ENCODE peak calls at places on chromosome 1, in six cellular contexts. C is AG09309, Z is GM06990, R is lung, T is heart left ventricle, N is nephron progenitor cell. A is an unnamed sample.

GRCh38 chr1:28369225-28369517 is 369 bp upstream of the PHACTR4 start:
- DNase-seq in C (no peak), Z (no peak), R (no peak), T (no peak), N (no peak), A (no peak)

GRCh38 chr1:169711469-169712308 is at the start of gene SELL:
- DNase-seq in C (peak), Z (peak), R (peak), T (no peak), N (peak), A (peak)

GRCh38 chr1:44425327-44426082 is 20.4 kb downstream of the RNF220 start:
- DNase-seq in C (no peak), Z (no peak), R (no peak), T (no peak), N (no peak), A (no peak)

GRCh38 chr1:218656301-218657037 is 311.3 kb downstream of the TGFB2 start:
- DNase-seq in C (no peak), Z (no peak), R (no peak), T (no peak), N (no peak), A (peak)

GRCh38 chr1:213127074-213127473 is 76.0 kb downstream of the RPS6KC1 start:
- DNase-seq in C (no peak), Z (no peak), R (no peak), T (no peak), N (no peak), A (no peak)

GRCh38 chr1:230365723-230366307 is 60.3 kb downstream of the PGBD5 start:
- DNase-seq in C (no peak), Z (no peak), R (no peak), T (no peak), N (no peak), A (no peak)

GRCh38 chr1:221157026-221157761 is 278.0 kb downstream of the HLX start:
- DNase-seq in C (no peak), Z (peak), R (no peak), T (no peak), N (no peak), A (no peak)

GRCh38 chr1:8217011-8217711 is 100.8 kb upstream of the SLC45A1 start:
- DNase-seq in C (no peak), Z (no peak), R (no peak), T (peak), N (peak), A (no peak)

GRCh38 chr1:67987046-67987799 is 63.2 kb downstream of the DIRAS3 start:
- DNase-seq in C (peak), Z (no peak), R (no peak), T (no peak), N (no peak), A (peak)

GRCh38 chr1:165854101-165854845 is 26.9 kb downstream of the UCK2 start:
- DNase-seq in C (peak), Z (no peak), R (no peak), T (no peak), N (no peak), A (peak)

GRCh38 chr1:40703316-40703715 is 11.8 kb downstream of the NFYC start:
- DNase-seq in C (peak), Z (no peak), R (peak), T (no peak), N (no peak), A (peak)
- TF ChIP-seq CTCF in C (no peak), Z (no peak), R (no peak), T (no peak), N (no peak), A (no peak)

DNA sequence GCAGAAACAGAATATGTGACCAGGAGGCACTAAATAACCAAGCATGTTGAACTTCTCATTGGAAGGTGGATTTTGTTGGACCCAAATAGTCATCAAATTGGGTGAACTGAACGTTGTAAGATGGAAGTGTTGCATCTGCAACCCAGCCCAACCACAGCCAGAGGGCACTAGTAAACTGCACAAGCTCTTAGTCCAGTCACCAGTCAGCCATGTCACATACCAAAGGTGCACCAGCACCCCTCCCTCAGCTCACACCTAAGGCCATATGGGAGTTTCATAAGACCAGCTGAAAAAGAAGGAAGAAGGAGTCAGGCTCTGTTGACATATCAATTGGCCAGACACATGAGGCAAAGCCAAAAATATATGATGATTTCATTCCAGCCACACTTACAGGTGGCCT is 481.7 kb upstream of the NR5A2 start:
- DNase-seq in C (no peak), Z (peak), R (no peak), T (no peak), N (no peak), A (no peak)
- TF ChIP-seq CTCF in C (peak), Z (peak), R (no peak), T (no peak), N (no peak), A (peak)

GRCh38 chr1:145857170-145857569 is 1.7 kb downstream of the PIAS3 start:
- DNase-seq in C (no peak), Z (no peak), R (no peak), T (no peak), N (no peak), A (no peak)

GRCh38 chr1:145858238-145858936 is 494 bp downstream of the PIAS3 start:
- DNase-seq in C (no peak), Z (no peak), R (peak), T (no peak), N (peak), A (peak)

GRCh38 chr1:145859491-145860159 is 744 bp upstream of the PIAS3 start:
- DNase-seq in C (peak), Z (peak), R (peak), T (peak), N (peak), A (peak)

GRCh38 chr1:145858937-145859490 is at the start of gene PIAS3:
- DNase-seq in C (peak), Z (peak), R (peak), T (peak), N (peak), A (peak)

GRCh38 chr1:145855426-145855948 is 3.4 kb downstream of the PIAS3 start:
- DNase-seq in C (no peak), Z (no peak), R (no peak), T (no peak), N (no peak), A (no peak)
- TF ChIP-seq CTCF in C (peak), Z (peak), R (no peak), T (no peak), N (no peak), A (no peak)

DNA sequence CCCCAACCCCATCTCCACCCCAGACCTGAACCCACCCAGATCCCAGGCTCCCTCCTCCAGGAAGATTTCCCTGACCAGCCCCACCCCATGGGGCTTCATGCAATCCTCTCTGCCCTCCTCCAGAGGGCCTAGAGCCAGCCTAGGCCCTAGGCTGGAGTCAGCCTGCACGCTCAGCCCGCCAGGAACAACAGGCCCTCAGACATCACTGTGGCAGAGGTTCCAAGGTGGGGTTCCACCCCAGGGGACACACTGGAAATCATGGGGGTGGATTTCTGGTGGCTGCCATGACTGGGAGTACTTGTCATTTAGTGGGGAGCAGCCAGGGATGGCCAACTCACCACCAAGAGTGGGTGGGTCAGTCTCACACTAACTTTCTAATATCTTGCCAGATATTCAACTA is 122.0 kb downstream of the GLIS1 start:
- DNase-seq in C (no peak), Z (no peak), R (no peak), T (peak), N (no peak), A (peak)
- TF ChIP-seq CTCF in C (peak), Z (no peak), R (no peak), T (no peak), N (no peak), A (peak)

GRCh38 chr1:79561521-79561978 is 555.0 kb upstream of the ADGRL4 start:
- DNase-seq in C (no peak), Z (no peak), R (no peak), T (peak), N (no peak), A (no peak)
- TF ChIP-seq CTCF in C (no peak), Z (no peak), R (no peak), T (no peak), N (no peak), A (no peak)

GRCh38 chr1:185733818-185734709 is at the start of gene HMCN1:
- DNase-seq in C (no peak), Z (peak), R (peak), T (peak), N (peak), A (peak)
- TF ChIP-seq CTCF in C (peak), Z (peak), R (no peak), T (no peak), N (peak), A (peak)

DNA sequence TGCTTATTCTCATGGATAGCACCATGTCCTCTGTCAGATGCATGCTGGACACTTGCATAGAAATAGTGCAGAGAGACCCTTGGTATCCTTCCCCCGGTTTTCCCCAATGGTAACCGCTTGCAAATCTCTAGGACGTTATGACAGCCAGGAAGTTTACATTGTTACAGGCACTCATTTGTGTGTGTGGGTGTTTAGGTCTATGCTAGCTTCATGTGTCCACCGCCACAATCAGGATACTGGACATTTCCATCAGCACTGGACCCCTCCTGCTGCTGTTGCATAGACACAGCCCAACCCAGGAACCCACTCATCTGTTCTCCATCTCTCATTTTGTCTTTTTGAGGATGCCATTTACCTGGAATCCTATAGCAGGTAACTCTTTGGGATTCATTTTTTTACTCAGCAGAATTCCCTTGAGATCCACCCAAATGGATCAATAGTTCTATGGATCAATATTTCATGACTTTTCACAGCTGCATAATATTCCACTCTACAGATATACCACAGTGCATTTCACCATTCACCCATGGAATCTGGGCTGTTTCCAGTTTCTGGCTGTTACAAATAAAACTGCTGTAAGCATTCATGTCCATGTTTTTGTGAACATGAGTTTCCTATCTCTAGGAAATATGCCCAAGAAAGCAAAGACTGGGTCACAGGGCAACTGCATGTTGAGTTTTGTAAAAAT is 6.6 kb upstream of the WNT9A start:
- DNase-seq in C (no peak), Z (no peak), R (no peak), T (no peak), N (no peak), A (no peak)
- TF ChIP-seq CTCF in C (no peak), Z (no peak), R (no peak), T (no peak), N (no peak), A (no peak)

GRCh38 chr1:162882248-162882666 is 21.3 kb upstream of the CCDC190 start:
- DNase-seq in C (no peak), Z (no peak), R (no peak), T (no peak), N (no peak), A (no peak)
- TF ChIP-seq CTCF in C (no peak), Z (no peak), R (no peak), T (no peak), N (no peak), A (no peak)